ENCODE peak calls at places on chromosome 17, in seven cellular contexts. H, P, D, U, X, Z and L are unnamed samples.
A peak's percentile ranks its signal among the peaks of the same experiment; 100 is the strongest.

GRCh38 chr17:56499799-56500388 is 93.6 kb upstream of the NOG start:
- DNase-seq in H (no peak), P (peak; percentile 3), D (no peak), U (no peak), X (no peak), Z (no peak), L (peak; percentile 69)

GRCh38 chr17:18025596-18026407 is 13.2 kb downstream of the ATPAF2 start:
- DNase-seq in H (no peak), P (no peak), D (no peak), U (no peak), X (no peak), Z (no peak), L (no peak)

GRCh38 chr17:77312786-77313599 is 172.2 kb downstream of the SEC14L1 start:
- DNase-seq in H (peak; percentile 49), P (no peak), D (peak; percentile 89), U (peak; percentile 87), X (no peak), Z (no peak), L (no peak)

GRCh38 chr17:45293413-45294211 is 23.2 kb downstream of the MAP3K14 start:
- DNase-seq in H (peak; percentile 65), P (no peak), D (peak; percentile 77), U (peak; percentile 55), X (no peak), Z (peak; percentile 82), L (peak; percentile 91)

GRCh38 chr17:63349478-63350000 is 96.6 kb downstream of the CYB561 start:
- DNase-seq in H (peak; percentile 24), P (no peak), D (no peak), U (no peak), X (no peak), Z (no peak), L (no peak)

GRCh38 chr17:34307110-34307509 is 12.1 kb upstream of the CCL8 start:
- DNase-seq in H (no peak), P (no peak), D (peak; percentile 81), U (no peak), X (no peak), Z (peak; percentile 17), L (no peak)

GRCh38 chr17:12632785-12633184 is 32.9 kb upstream of the MYOCD start:
- DNase-seq in H (no peak), P (no peak), D (no peak), U (no peak), X (no peak), Z (no peak), L (no peak)

GRCh38 chr17:79042421-79043190 is 18.6 kb downstream of the C1QTNF1 start:
- DNase-seq in H (no peak), P (peak; percentile 50), D (peak; percentile 81), U (peak; percentile 80), X (no peak), Z (peak; percentile 51), L (peak; percentile 85)

GRCh38 chr17:17453088-17453487 is 23.7 kb upstream of the MED9 start:
- DNase-seq in H (no peak), P (no peak), D (no peak), U (no peak), X (no peak), Z (no peak), L (no peak)

GRCh38 chr17:81453049-81453448 is 57.8 kb downstream of the BAHCC1 start:
- DNase-seq in H (no peak), P (no peak), D (no peak), U (no peak), X (no peak), Z (no peak), L (peak; percentile 53)